ENCODE peak calls at places on chromosomes 13 and 19, in five cellular contexts. L, J, K, T and U are unnamed samples.

GRCh38 chr19:7983286-7983950 is 22.0 kb downstream of the ELAVL1 start:
- DNase-seq in T (no peak), J (peak; percentile 60), L (peak; percentile 33), K (no peak), U (no peak)

GRCh38 chr19:27918818-27919217 is 1294.1 kb downstream of the UQCRFS1 start:
- DNase-seq in T (no peak), J (no peak), K (no peak), L (no peak), U (no peak)

GRCh38 chr13:69524459-69525155 is 583.0 kb upstream of the ATXN8OS start:
- DNase-seq in J (no peak), L (no peak), K (no peak), T (no peak), U (no peak)

GRCh38 chr19:33530842-33531241 is 9.3 kb upstream of the PEPD start:
- DNase-seq in J (no peak), T (no peak), K (no peak), L (no peak), U (no peak)

GRCh38 chr13:82248713-82249112 is 1633.6 kb downstream of the SLITRK1 start:
- DNase-seq in J (no peak), T (no peak), L (no peak), K (no peak), U (no peak)

GRCh38 chr19:32253683-32254020 is 91.8 kb upstream of the ZNF507 start:
- DNase-seq in J (no peak), L (no peak), K (no peak), T (no peak), U (no peak)

GRCh38 chr13:50626031-50626643 is 217.4 kb downstream of the DLEU7 start:
- DNase-seq in L (no peak), J (no peak), K (no peak), T (peak; percentile 64), U (no peak)

GRCh38 chr19:18848860-18849661 is 17.3 kb downstream of the UPF1 start:
- DNase-seq in L (peak; percentile 81), J (peak; percentile 88), K (peak; percentile 73), T (no peak), U (peak; percentile 79)

GRCh38 chr13:33349996-33350826 is 64.7 kb upstream of the STARD13 start:
- DNase-seq in J (peak; percentile 82), L (peak; percentile 74), T (peak; percentile 22), K (peak; percentile 68), U (peak; percentile 81)

DNA sequence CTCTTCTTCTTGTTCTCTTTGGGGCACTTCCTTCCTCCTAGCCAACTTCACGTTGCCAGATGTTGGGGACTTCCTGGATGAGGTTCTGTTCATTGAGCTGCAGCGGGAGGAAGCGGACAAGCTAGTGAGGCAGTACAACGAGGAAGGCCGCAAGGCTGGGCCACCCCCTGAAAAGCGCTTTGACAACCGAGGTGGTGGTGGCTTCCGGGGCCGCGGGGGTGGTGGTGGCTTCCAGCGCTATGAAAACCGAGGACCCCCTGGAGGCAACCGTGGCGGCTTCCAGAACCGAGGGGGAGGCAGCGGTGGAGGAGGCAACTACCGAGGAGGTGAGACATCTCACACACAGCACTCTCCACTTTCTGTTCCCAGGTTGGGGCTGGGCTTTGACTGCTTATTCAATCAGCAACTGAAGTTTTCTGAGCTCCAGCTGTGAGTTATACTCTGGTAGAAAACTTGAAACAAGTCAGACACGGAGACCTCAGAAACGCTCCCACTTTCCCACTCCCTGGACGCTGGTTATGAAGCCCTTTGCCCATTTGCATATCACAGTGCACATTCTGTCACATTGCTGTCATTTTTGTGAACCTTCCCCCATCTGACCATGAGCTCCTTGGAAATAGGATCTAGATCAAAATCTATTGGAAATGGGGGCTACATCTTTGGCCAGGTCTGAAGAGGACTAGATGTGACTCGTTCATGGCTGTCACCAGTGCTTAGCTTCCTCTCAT is 7.2 kb upstream of the CCDC97 start:
- DNase-seq in J (no peak), L (no peak), T (no peak), K (no peak), U (peak; percentile 69)
- H3K9me3 ChIP-seq in J (no peaks in the 10 kb centered on the region), L (no peaks in the 10 kb centered on the region), T (no peaks in the 10 kb centered on the region), K (no peaks in the 10 kb centered on the region), U (no peaks in the 10 kb centered on the region)

GRCh38 chr13:52026246-52026626 is 1.7 kb downstream of the UTP14C start:
- DNase-seq in J (no peak), L (no peak), T (no peak), K (no peak), U (no peak)
- TF ChIP-seq CTCF in J (no peak), L (no peak), T (no peak), K (no peak), U (no peak)

GRCh38 chr19:1009976-1010538 is 9.8 kb downstream of the GRIN3B start:
- DNase-seq in K (no peak), L (no peak), T (no peak), J (peak; percentile 75), U (no peak)

GRCh38 chr19:1007852-1008251 is 7.6 kb downstream of the GRIN3B start:
- DNase-seq in J (peak; percentile 77), L (no peak), K (no peak), T (no peak), U (no peak)

GRCh38 chr19:1008268-1009042 is 8.2 kb downstream of the GRIN3B start:
- DNase-seq in L (no peak), J (peak; percentile 75), T (no peak), K (no peak), U (no peak)

GRCh38 chr19:1010586-1011510 is 10.1 kb downstream of the TMEM259 start:
- DNase-seq in T (no peak), J (peak; percentile 74), L (no peak), K (no peak), U (no peak)

GRCh38 chr19:1009043-1009975 is 9.1 kb downstream of the GRIN3B start:
- DNase-seq in K (no peak), J (peak; percentile 83), L (no peak), T (no peak), U (no peak)
- H3K4me3 ChIP-seq in K (no peak overlapping the region), J (no peak overlapping the region), L (peak overlapping the region; percentile 11), T (no peak overlapping the region), U (no peak overlapping the region)

GRCh38 chr19:23832717-23833327 is 74.1 kb upstream of the ZNF681 start:
- DNase-seq in K (no peak), J (no peak), T (no peak), L (no peak), U (no peak)
- H3K9me3 ChIP-seq in K (peaks cover 69% of the 10 kb centered on the region), J (peaks cover 27% of the 10 kb centered on the region), T (peaks cover 10% of the 10 kb centered on the region), L (peaks cover 85% of the 10 kb centered on the region), U (peaks cover 59% of the 10 kb centered on the region)